ENCODE peak calls at places on chromosome 3, in six cellular contexts. D is A549, Y is psoas muscle, E is upper lobe of left lung, Q is mammary epithelial cell, L is vagina. I is an unnamed sample.
A peak's percentile ranks its signal among the peaks of the same experiment; 100 is the strongest.

GRCh38 chr3:197354195-197355059 is 56.0 kb upstream of the DLG1 start:
- DNase-seq in D (no peak), Y (peak; percentile 69), E (peak; percentile 62), Q (no peak), L (no peak), I (peak; percentile 38)

GRCh38 chr3:46878796-46879436 is 1.4 kb downstream of the PTH1R start:
- DNase-seq in D (peak; percentile 31), Y (no peak), E (no peak), Q (no peak), L (no peak), I (peak; percentile 60)

GRCh38 chr3:185717121-185717520 is 107.7 kb downstream of the IGF2BP2 start:
- DNase-seq in D (no peak), Y (no peak), E (no peak), Q (peak; percentile 62), L (no peak), I (no peak)

GRCh38 chr3:194843543-194843942 is 157.9 kb downstream of the FAM43A start:
- DNase-seq in D (no peak), Y (no peak), E (no peak), Q (no peak), L (no peak), I (no peak)

GRCh38 chr3:188964957-188965356 is 206.8 kb upstream of the TPRG1 start:
- DNase-seq in D (no peak), Y (no peak), E (no peak), Q (peak; percentile 87), L (no peak), I (no peak)

GRCh38 chr3:134477938-134478337 is 7.8 kb downstream of the ANAPC13 start:
- DNase-seq in D (peak; percentile 10), Y (no peak), E (no peak), Q (no peak), L (no peak), I (no peak)

GRCh38 chr3:66885326-66886000 is 112.6 kb upstream of the KBTBD8 start:
- DNase-seq in D (peak; percentile 43), Y (no peak), E (no peak), Q (peak; percentile 61), L (no peak), I (no peak)

GRCh38 chr3:154334973-154335420 is 10.7 kb upstream of the DHX36 start:
- DNase-seq in D (peak; percentile 53), Y (no peak), E (no peak), Q (peak; percentile 28), L (no peak), I (no peak)

DNA sequence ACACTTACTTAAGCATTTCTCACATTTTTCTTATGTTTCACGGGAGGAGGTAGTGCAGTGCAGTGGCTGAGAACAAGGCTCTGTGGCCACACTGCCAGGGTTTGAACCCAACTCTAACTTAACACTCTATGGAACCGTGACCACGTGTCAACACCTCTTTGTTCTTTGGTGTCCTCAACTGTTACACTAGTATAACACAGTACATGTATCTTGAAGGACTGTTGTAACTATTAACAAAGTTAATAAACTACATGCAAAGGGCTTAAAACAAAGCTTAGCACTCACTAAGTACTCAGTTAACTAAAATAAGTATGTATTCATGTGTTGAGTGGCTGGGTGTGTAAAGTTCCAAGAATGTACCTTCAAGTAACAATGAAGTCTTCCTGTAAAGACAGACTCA is 19.4 kb downstream of the CD47 start:
- DNase-seq in D (no peak), Y (no peak), E (no peak), Q (no peak), L (no peak), I (no peak)
- H3K4me1 ChIP-seq in D (no peaks in the 10 kb centered on the region), Y (no peaks in the 10 kb centered on the region), E (peaks cover 4% of the 10 kb centered on the region), Q (no peaks in the 10 kb centered on the region), L (peaks cover 14% of the 10 kb centered on the region), I (peaks cover 10% of the 10 kb centered on the region)

DNA sequence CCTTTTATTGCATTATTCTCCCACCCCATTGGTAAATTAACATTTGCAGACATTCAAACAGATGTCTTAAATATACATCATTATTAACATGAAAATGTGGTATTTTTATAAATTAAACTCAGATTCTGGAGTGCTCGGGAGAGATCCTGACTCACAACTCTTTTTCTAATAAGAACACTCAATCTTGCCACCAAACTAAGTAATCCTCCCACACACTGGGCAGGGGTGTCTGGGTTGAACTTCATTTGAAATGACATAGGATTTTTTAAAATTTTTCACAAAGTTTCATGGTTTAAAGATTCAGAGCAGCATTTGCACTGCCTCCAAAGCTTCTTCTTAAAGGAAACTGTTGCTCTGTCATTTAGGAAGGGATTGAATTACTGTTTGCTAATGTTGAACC is 754.3 kb downstream of the MECOM start:
- DNase-seq in D (no peak), Y (no peak), E (no peak), Q (no peak), L (no peak), I (no peak)
- H3K4me3 ChIP-seq in D (no peak overlapping the region), Y (no peak overlapping the region), E (no peak overlapping the region), Q (no peak overlapping the region), L (no peak overlapping the region), I (no peak overlapping the region)

GRCh38 chr3:111737056-111737711 is 121.9 kb upstream of the PHLDB2 start:
- DNase-seq in D (no peak), Y (peak; percentile 25), E (no peak), Q (no peak), L (no peak), I (no peak)
- H3K4me1 ChIP-seq in D (peaks cover 88% of the 10 kb centered on the region), Y (peaks cover 17% of the 10 kb centered on the region), E (peaks cover 14% of the 10 kb centered on the region), Q (peaks cover 75% of the 10 kb centered on the region), L (peaks cover 33% of the 10 kb centered on the region), I (no peaks in the 10 kb centered on the region)

GRCh38 chr3:65597952-65598413 is 440.7 kb downstream of the MAGI1 start:
- DNase-seq in D (no peak), Y (no peak), E (peak; percentile 40), Q (no peak), L (no peak), I (no peak)
- H3K4me3 ChIP-seq in D (no peak overlapping the region), Y (peak overlapping the region; percentile 57), E (no peak overlapping the region), Q (no peak overlapping the region), L (peak overlapping the region; percentile 11), I (no peak overlapping the region)

GRCh38 chr3:113573728-113574127 is 41.4 kb downstream of the SIDT1 start:
- DNase-seq in D (peak; percentile 26), Y (no peak), E (no peak), Q (no peak), L (no peak), I (no peak)
- H3K4me1 ChIP-seq in D (peaks cover 25% of the 10 kb centered on the region), Y (no peaks in the 10 kb centered on the region), E (no peaks in the 10 kb centered on the region), Q (no peaks in the 10 kb centered on the region), L (no peaks in the 10 kb centered on the region), I (no peaks in the 10 kb centered on the region)